ENCODE peak calls at places on chromosome 7, in nine cellular contexts. Q, Z, Y, H, R, J, C, U and A are unnamed samples.

GRCh38 chr7:105277341-105277740 is 111.4 kb downstream of the SRPK2 start:
- DNase-seq in Y (peak; percentile 36), Z (no peak), U (no peak), J (peak; percentile 96), Q (no peak), R (no peak), H (no peak), C (peak; percentile 77), A (no peak)

GRCh38 chr7:47578581-47579270 is 3.2 kb downstream of the TNS3 start:
- DNase-seq in U (no peak), C (peak; percentile 82), J (no peak), Z (no peak), R (peak; percentile 62), H (no peak), Y (no peak), Q (no peak), A (no peak)

GRCh38 chr7:149879271-149879711 is 5.5 kb downstream of the ATP6V0E2 start:
- DNase-seq in R (no peak), J (no peak), Y (no peak), C (no peak), H (no peak), Q (no peak), Z (no peak), U (no peak), A (no peak)

GRCh38 chr7:12090757-12091134 is 120.3 kb upstream of the TMEM106B start:
- DNase-seq in Q (no peak), J (no peak), C (peak; percentile 12), R (no peak), H (no peak), U (no peak), Z (no peak), Y (no peak), A (no peak)

GRCh38 chr7:25240340-25240739 is 12.1 kb upstream of the NPVF start:
- DNase-seq in U (no peak), Q (no peak), Y (no peak), R (no peak), J (no peak), H (no peak), C (peak; percentile 21), Z (no peak), A (no peak)

GRCh38 chr7:78412216-78412858 is 613.8 kb downstream of the PHTF2 start:
- DNase-seq in Y (no peak), H (no peak), J (no peak), Z (no peak), C (peak; percentile 2), Q (no peak), R (no peak), U (no peak), A (no peak)

GRCh38 chr7:154862153-154862791 is 140.7 kb downstream of the PAXIP1 start:
- DNase-seq in Q (no peak), U (no peak), R (no peak), H (peak; percentile 42), J (no peak), Z (no peak), Y (no peak), C (no peak), A (no peak)

GRCh38 chr7:132757778-132758177 is 181.5 kb upstream of the PLXNA4 start:
- DNase-seq in H (no peak), C (no peak), R (no peak), Q (no peak), U (no peak), Y (no peak), J (no peak), Z (no peak), A (no peak)

GRCh38 chr7:33072471-33072870 is 9.9 kb upstream of the NT5C3A start:
- DNase-seq in Q (no peak), J (peak; percentile 35), U (no peak), C (peak; percentile 83), R (peak; percentile 26), Z (no peak), Y (peak; percentile 21), H (no peak), A (no peak)

GRCh38 chr7:76260171-76260703 is 42.2 kb upstream of the HSPB1 start:
- DNase-seq in H (no peak), R (peak; percentile 74), Q (peak; percentile 96), J (no peak), Y (no peak), U (peak; percentile 98), Z (no peak), C (no peak), A (no peak)

GRCh38 chr7:76262683-76263402 is 39.6 kb upstream of the HSPB1 start:
- DNase-seq in Q (peak; percentile 93), R (peak; percentile 68), Y (peak; percentile 16), C (peak; percentile 69), J (peak; percentile 4), U (peak; percentile 82), Z (no peak), H (no peak), A (no peak)

GRCh38 chr7:33485746-33486491 is 356.6 kb downstream of the BBS9 start:
- DNase-seq in C (peak; percentile 29), Q (no peak), H (no peak), J (no peak), R (no peak), Y (no peak), U (no peak), Z (no peak), A (no peak)

GRCh38 chr7:151539055-151539714 is 19.5 kb upstream of the RHEB start:
- DNase-seq in J (no peak), Z (no peak), C (peak; percentile 28), Y (no peak), R (no peak), Q (peak; percentile 44), H (no peak), U (no peak), A (no peak)

GRCh38 chr7:100435401-100436304 is 644 bp downstream of the PPP1R35 start:
- DNase-seq in R (no peak), C (no peak), Q (peak; percentile 64), J (no peak), U (peak; percentile 47), H (peak; percentile 75), Y (no peak), Z (peak; percentile 42), A (no peak)

GRCh38 chr7:95609277-95609971 is 13.1 kb upstream of the PDK4 start:
- DNase-seq in J (no peak), H (peak; percentile 82), Q (no peak), Z (no peak), Y (no peak), R (peak; percentile 6), C (peak; percentile 44), U (no peak), A (no peak)

GRCh38 chr7:155851892-155852291 is 39.6 kb upstream of the SHH start:
- DNase-seq in R (no peak), Z (no peak), Y (no peak), H (peak; percentile 30), C (no peak), J (no peak), U (no peak), Q (no peak), A (no peak)

GRCh38 chr7:143490719-143491306 is 13.1 kb downstream of the TAS2R41 start:
- DNase-seq in U (peak; percentile 48), Y (no peak), H (no peak), Z (no peak), J (no peak), Q (peak; percentile 66), C (peak; percentile 45), R (peak; percentile 30), A (no peak)

GRCh38 chr7:156019776-156020565 is 207.7 kb upstream of the SHH start:
- DNase-seq in C (no peak), Z (no peak), H (no peak), J (no peak), R (no peak), Y (no peak), U (no peak), Q (no peak), A (no peak)

GRCh38 chr7:140518370-140519006 is 39.2 kb upstream of the MKRN1 start:
- DNase-seq in Y (no peak), R (no peak), J (no peak), Z (peak; percentile 15), H (no peak), Q (peak; percentile 32), C (no peak), U (no peak), A (no peak)

DNA sequence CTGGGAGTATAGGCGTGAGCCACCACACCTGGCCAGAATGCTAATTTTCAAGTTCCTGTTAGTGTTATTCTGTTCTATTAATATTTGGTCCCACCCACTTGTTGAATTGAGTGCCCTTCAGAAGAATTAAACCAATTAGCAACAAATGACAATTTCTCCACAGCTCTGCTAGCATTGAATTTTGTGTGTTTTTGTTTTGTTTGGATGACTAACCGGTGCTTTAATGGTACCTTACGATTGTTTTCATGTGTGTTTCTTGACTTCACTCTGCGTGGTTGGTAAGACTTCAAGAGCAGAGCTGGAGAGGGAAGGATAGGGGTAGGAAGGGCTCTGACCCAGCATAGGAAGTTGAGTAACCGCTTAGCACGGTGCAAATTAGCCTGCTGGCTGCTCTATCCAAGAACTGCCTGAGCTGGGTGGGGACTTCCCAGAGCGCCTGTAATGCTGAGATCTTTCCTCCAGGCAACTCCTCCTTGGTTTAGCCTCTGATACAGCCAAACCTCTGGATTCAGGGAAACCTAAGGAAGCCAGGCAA is 4.6 kb downstream of the ARPC1B start:
- DNase-seq in Q (no peak), C (peak; percentile 98), U (no peak), Y (peak; percentile 54), H (peak; percentile 90), J (peak; percentile 87), R (no peak), Z (peak; percentile 47), A (peak; percentile 85)
- TF ChIP-seq CTCF in Q (no peak), C (peak; percentile 35), U (no peak), Y (no peak), H (no peak), J (no peak), R (no peak), Z (no peak), A (no peak)

DNA sequence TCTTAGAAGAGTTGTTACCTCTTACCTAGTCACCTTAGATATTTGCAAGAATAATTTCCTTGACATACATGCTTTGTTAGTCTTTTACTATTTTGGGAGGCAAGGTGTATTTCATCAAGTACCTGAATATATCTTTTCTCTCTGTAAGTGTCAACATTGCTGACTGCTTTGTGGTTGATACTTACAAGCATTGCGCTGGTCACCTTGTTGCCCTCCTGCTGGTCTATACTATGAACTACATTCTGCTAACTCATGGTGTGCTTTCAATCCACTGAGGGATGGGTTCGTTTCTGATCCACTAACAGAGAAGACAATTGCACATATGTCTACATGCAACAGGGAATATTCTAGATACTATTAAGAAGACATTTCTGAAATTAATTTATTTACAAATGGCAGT is 837.8 kb upstream of the COBL start:
- DNase-seq in J (no peak), H (no peak), Z (no peak), Q (peak; percentile 43), U (no peak), Y (no peak), C (no peak), R (no peak), A (no peak)
- TF ChIP-seq CTCF in J (peak; percentile 19), H (no peak), Z (no peak), Q (peak; percentile 37), U (no peak), Y (no peak), C (no peak), R (no peak), A (no peak)

GRCh38 chr7:81260152-81260551 is 341.3 kb upstream of the SEMA3C start:
- DNase-seq in H (no peak), C (no peak), J (no peak), U (no peak), Z (no peak), R (no peak), Y (no peak), Q (no peak), A (no peak)

GRCh38 chr7:81256991-81257390 is 338.1 kb upstream of the SEMA3C start:
- DNase-seq in Y (no peak), C (peak; percentile 58), H (no peak), Q (peak; percentile 68), J (no peak), U (peak; percentile 44), Z (peak; percentile 17), R (peak; percentile 3), A (no peak)
- TF ChIP-seq CTCF in Y (peak; percentile 35), C (peak; percentile 42), H (no peak), Q (peak; percentile 73), J (peak; percentile 44), U (no peak), Z (peak; percentile 49), R (peak; percentile 62), A (no peak)

GRCh38 chr7:2247141-2247985 is 5.3 kb downstream of the NUDT1 start:
- DNase-seq in H (no peak), Q (peak; percentile 83), U (peak; percentile 84), C (peak; percentile 15), Z (peak; percentile 39), J (no peak), Y (no peak), R (no peak), A (no peak)
- TF ChIP-seq CTCF in H (no peak), Q (peak; percentile 86), U (peak; percentile 76), C (peak; percentile 77), Z (peak; percentile 61), J (peak; percentile 85), Y (peak; percentile 71), R (peak; percentile 89), A (peak; percentile 79)